ENCODE peak calls at places on chromosome 10, in nine cellular contexts. G is DND-41, W is amygdala, T is HCT116, I is EH, R is COR-L47, E is A172, J is posterior cingulate gyrus, H is AG04449. N is an unnamed sample.

GRCh38 chr10:29691564-29692064 is 56.8 kb upstream of the SVIL start:
- DNase-seq in G (no peak), E (peak; percentile 85), R (peak; percentile 38), W (no peak), H (no peak), I (peak; percentile 51), J (no peak), T (no peak), N (no peak)

GRCh38 chr10:102811346-102811745 is 25.9 kb downstream of the CYP17A1 start:
- DNase-seq in R (no peak), H (no peak), I (no peak), W (no peak), J (peak; percentile 3), T (no peak), G (no peak), E (no peak), N (no peak)

GRCh38 chr10:23157691-23158369 is 34.3 kb upstream of the PTF1A start:
- DNase-seq in I (peak; percentile 39), T (peak; percentile 41), G (peak; percentile 10), W (no peak), E (peak; percentile 42), J (no peak), R (peak; percentile 0), H (no peak), N (peak; percentile 69)

GRCh38 chr10:48890904-48891839 is 48.5 kb downstream of the LRRC18 start:
- DNase-seq in H (no peak), E (no peak), G (no peak), T (no peak), J (no peak), W (no peak), I (no peak), R (no peak), N (no peak)

GRCh38 chr10:122139627-122140151 is 131.4 kb upstream of the BTBD16 start:
- DNase-seq in I (peak; percentile 48), J (no peak), W (no peak), G (no peak), H (no peak), E (no peak), T (no peak), R (no peak), N (no peak)

GRCh38 chr10:131657318-131657984 is 243.4 kb upstream of the PPP2R2D start:
- DNase-seq in G (no peak), R (no peak), H (no peak), E (no peak), J (peak; percentile 45), W (no peak), T (no peak), I (no peak), N (no peak)

GRCh38 chr10:80413152-80413996 is 5.0 kb downstream of the PRXL2A start:
- DNase-seq in W (peak; percentile 25), G (no peak), H (peak; percentile 19), I (peak; percentile 61), E (no peak), T (no peak), J (no peak), R (peak; percentile 2), N (no peak)

GRCh38 chr10:97254694-97255093 is 37.7 kb downstream of the ARHGAP19 start:
- DNase-seq in H (no peak), T (no peak), G (no peak), W (no peak), R (no peak), J (no peak), I (no peak), E (no peak), N (no peak)

GRCh38 chr10:76116523-76116922 is 685.1 kb downstream of the LRMDA start:
- DNase-seq in H (no peak), W (no peak), R (no peak), G (no peak), E (no peak), I (no peak), J (no peak), T (no peak), N (no peak)

GRCh38 chr10:29229258-29229705 is 59.6 kb upstream of the LYZL1 start:
- DNase-seq in G (no peak), H (no peak), I (no peak), T (no peak), R (no peak), E (no peak), J (peak; percentile 78), W (no peak), N (no peak)

GRCh38 chr10:49258351-49258683 is 40.7 kb upstream of the C10orf71 start:
- DNase-seq in E (no peak), W (no peak), H (no peak), G (no peak), R (no peak), J (no peak), I (no peak), T (no peak), N (no peak)

GRCh38 chr10:48614481-48615383 is 9.9 kb upstream of the ARHGAP22 start:
- DNase-seq in W (no peak), T (no peak), H (no peak), R (no peak), I (peak; percentile 63), J (no peak), G (no peak), E (no peak), N (no peak)

GRCh38 chr10:81040031-81040430 is 502.3 kb downstream of the SH2D4B start:
- DNase-seq in G (no peak), W (no peak), R (no peak), H (no peak), J (no peak), E (no peak), I (no peak), T (no peak), N (no peak)

GRCh38 chr10:104580321-104580720 is 60.8 kb upstream of the SORCS3 start:
- DNase-seq in T (no peak), I (peak; percentile 66), H (no peak), W (no peak), E (no peak), R (no peak), G (no peak), J (peak; percentile 87), N (no peak)

GRCh38 chr10:104333037-104333727 is 5.1 kb downstream of the ITPRIP start:
- DNase-seq in H (no peak), I (no peak), R (no peak), E (no peak), W (no peak), J (no peak), T (no peak), G (no peak), N (no peak)

GRCh38 chr10:16788778-16789177 is 28.4 kb downstream of the RSU1 start:
- DNase-seq in W (no peak), J (no peak), R (no peak), T (no peak), H (no peak), I (no peak), G (no peak), E (no peak), N (no peak)

GRCh38 chr10:81875680-81876252 is 772 bp downstream of the NRG3 start:
- DNase-seq in E (no peak), I (no peak), G (no peak), R (no peak), T (no peak), W (no peak), J (peak; percentile 76), H (no peak), N (no peak)

GRCh38 chr10:126111562-126111961 is 215.2 kb downstream of the FANK1 start:
- DNase-seq in T (no peak), E (no peak), G (no peak), J (no peak), I (no peak), H (no peak), R (no peak), W (no peak), N (no peak)

GRCh38 chr10:70241081-70241480 is 7.9 kb upstream of the PPA1 start:
- DNase-seq in J (no peak), H (no peak), G (no peak), I (no peak), E (no peak), R (no peak), W (no peak), T (no peak), N (no peak)

GRCh38 chr10:49081532-49082275 is 33.6 kb downstream of the VSTM4 start:
- DNase-seq in E (no peak), I (no peak), T (no peak), W (no peak), J (peak; percentile 80), G (no peak), R (no peak), H (no peak), N (no peak)

GRCh38 chr10:29811751-29812427 is 177.1 kb upstream of the SVIL start:
- DNase-seq in T (no peak), I (peak; percentile 97), E (peak; percentile 90), J (no peak), W (peak; percentile 25), R (peak; percentile 4), G (peak; percentile 73), H (peak; percentile 91), N (no peak)

GRCh38 chr10:46240684-46241565 is 45.9 kb upstream of the ANTXRL start:
- DNase-seq in J (no peak), R (no peak), E (no peak), G (no peak), H (no peak), I (no peak), T (no peak), W (no peak), N (no peak)

GRCh38 chr10:77428776-77429395 is 208.7 kb downstream of the KCNMA1 start:
- DNase-seq in H (peak; percentile 51), J (no peak), T (peak; percentile 24), W (no peak), R (peak; percentile 2), G (no peak), E (peak; percentile 32), I (peak; percentile 71), N (no peak)

GRCh38 chr10:54985732-54986131 is 184.7 kb upstream of the PCDH15 start:
- DNase-seq in H (no peak), G (no peak), T (no peak), W (no peak), I (no peak), R (peak; percentile 6), E (peak; percentile 6), J (no peak), N (peak; percentile 1)

GRCh38 chr10:74292871-74293427 is 141.9 kb downstream of the ADK start:
- DNase-seq in E (peak; percentile 71), G (no peak), T (peak; percentile 10), H (peak; percentile 23), J (no peak), R (no peak), W (no peak), I (peak; percentile 82), N (no peak)

GRCh38 chr10:31759124-31759798 is 169.4 kb downstream of the ARHGAP12 start:
- DNase-seq in R (peak; percentile 63), H (no peak), G (no peak), W (peak; percentile 40), T (peak; percentile 85), J (peak; percentile 84), I (peak; percentile 46), E (peak; percentile 57), N (peak; percentile 97)

GRCh38 chr10:47299989-47300931 is at the start of gene GDF10:
- DNase-seq in I (no peak), W (no peak), H (no peak), R (no peak), J (no peak), E (no peak), G (no peak), T (no peak), N (peak; percentile 29)

GRCh38 chr10:124362572-124362971 is 56.2 kb downstream of the OAT start:
- DNase-seq in T (no peak), G (no peak), H (no peak), R (no peak), W (no peak), I (no peak), E (no peak), J (no peak), N (no peak)

GRCh38 chr10:51638737-51639136 is 60.7 kb downstream of the CSTF2T start:
- DNase-seq in R (no peak), I (no peak), G (no peak), T (no peak), W (no peak), E (no peak), J (no peak), H (no peak), N (no peak)

GRCh38 chr10:1109795-1110673 is 53.8 kb downstream of the WDR37 start:
- DNase-seq in T (peak; percentile 58), E (peak; percentile 97), R (peak; percentile 17), G (peak; percentile 70), J (peak; percentile 93), I (peak; percentile 80), W (peak; percentile 34), H (peak; percentile 49), N (peak; percentile 81)

GRCh38 chr10:75407296-75407715 is 5.7 kb upstream of the ZNF503 start:
- DNase-seq in R (no peak), T (no peak), E (no peak), I (no peak), H (no peak), J (no peak), W (no peak), G (no peak), N (no peak)